ENCODE peak calls at places on chromosomes 5 and 9, in ten cellular contexts. Q is Peyer's patch, X is spleen, U is sigmoid colon, M is breast epithelium, F is body of pancreas, E is tibial nerve, D is HCT116, O is IMR-90, Z is ovary. A is an unnamed sample. For H3K9me3, the result is how much of the 10 kb centered on the place peaks cover.

GRCh38 chr5:98905857-98906688 is 22.7 kb downstream of the CHD1 start:
- DNase-seq in U (no peak), D (no peak), Z (no peak), E (no peak), O (peak), Q (no peak), F (no peak), M (no peak), X (no peak), A (no peak)

GRCh38 chr9:14722391-14723035 is at the start of gene CER1:
- DNase-seq in Z (no peak), M (no peak), Q (no peak), E (no peak), U (no peak), O (no peak), X (no peak), F (no peak), D (no peak), A (no peak)

GRCh38 chr5:67178085-67178484 is 18.5 kb downstream of the CD180 start:
- DNase-seq in X (no peak), D (no peak), E (no peak), Q (no peak), Z (no peak), U (no peak), O (peak), F (no peak), M (no peak), A (no peak)

GRCh38 chr5:15320896-15321295 is 179.1 kb upstream of the FBXL7 start:
- DNase-seq in D (no peak), M (no peak), F (no peak), U (no peak), Z (no peak), X (no peak), E (no peak), Q (no peak), O (no peak), A (no peak)

GRCh38 chr9:6239048-6239461 is 23.4 kb downstream of the IL33 start:
- DNase-seq in E (no peak), Z (no peak), D (no peak), M (no peak), X (no peak), U (no peak), Q (no peak), F (no peak), O (peak), A (no peak)

GRCh38 chr5:95835682-95836405 is 13.3 kb upstream of the GLRX start:
- DNase-seq in E (no peak), D (no peak), U (no peak), X (peak), O (no peak), Z (no peak), F (no peak), M (no peak), Q (no peak), A (no peak)

GRCh38 chr5:97124335-97124734 is 18.1 kb downstream of the LIX1 start:
- DNase-seq in Q (no peak), F (no peak), D (no peak), M (no peak), O (no peak), X (no peak), U (no peak), Z (no peak), E (no peak), A (no peak)

GRCh38 chr9:108612510-108612909 is 243.3 kb downstream of the ACTL7B start:
- DNase-seq in Q (no peak), M (no peak), O (no peak), Z (no peak), E (no peak), F (no peak), D (no peak), X (no peak), U (no peak), A (no peak)

GRCh38 chr9:106785200-106785599 is 77.8 kb upstream of the ZNF462 start:
- DNase-seq in O (no peak), U (no peak), E (no peak), D (no peak), Q (no peak), M (no peak), F (no peak), Z (no peak), X (no peak), A (no peak)

GRCh38 chr5:157575096-157575872 is at the start of gene ADAM19:
- DNase-seq in D (no peak), O (peak), F (peak), E (peak), U (peak), M (no peak), Z (peak), Q (peak), X (peak), A (peak)

GRCh38 chr5:157148734-157149615 is 6.3 kb upstream of the MED7 start:
- DNase-seq in D (peak), O (peak), Z (peak), F (peak), U (no peak), Q (peak), X (no peak), M (no peak), E (peak), A (peak)

GRCh38 chr9:131101207-131101964 is 5.1 kb downstream of the AIF1L start:
- DNase-seq in X (no peak), O (no peak), M (no peak), Z (no peak), Q (no peak), U (no peak), E (no peak), F (no peak), D (no peak), A (no peak)

GRCh38 chr5:74415695-74416102 is 224.8 kb downstream of the ENC1 start:
- DNase-seq in O (no peak), X (no peak), E (no peak), D (no peak), Z (no peak), U (no peak), F (no peak), M (no peak), Q (no peak), A (no peak)

GRCh38 chr9:83681490-83681889 is 26.3 kb downstream of the UBQLN1 start:
- DNase-seq in U (no peak), Z (no peak), X (no peak), Q (no peak), E (no peak), D (no peak), M (no peak), F (no peak), O (no peak), A (no peak)

GRCh38 chr9:134344068-134344820 is 18.0 kb downstream of the RXRA start:
- DNase-seq in Z (no peak), D (no peak), U (peak), X (peak), F (no peak), E (peak), O (peak), M (no peak), Q (peak), A (peak)

GRCh38 chr5:154097031-154097430 is 58.3 kb downstream of the MFAP3 start:
- DNase-seq in O (no peak), D (no peak), M (no peak), Z (no peak), U (no peak), Q (no peak), E (no peak), F (no peak), X (no peak), A (no peak)

GRCh38 chr5:139842321-139842720 is 46.7 kb downstream of the PSD2 start:
- DNase-seq in O (no peak), D (no peak), M (no peak), U (peak), E (no peak), Q (no peak), X (peak), F (no peak), Z (no peak), A (no peak)

GRCh38 chr5:140546851-140547507 is 483 bp upstream of the EIF4EBP3 start:
- DNase-seq in U (no peak), X (peak), F (peak), E (no peak), O (no peak), D (no peak), Z (no peak), M (no peak), Q (peak), A (no peak)

GRCh38 chr9:131668439-131669233 is 71.2 kb downstream of the RAPGEF1 start:
- DNase-seq in Z (no peak), O (peak), U (no peak), Q (peak), D (no peak), X (peak), F (no peak), M (no peak), E (no peak), A (no peak)

GRCh38 chr5:80406980-80407734 is 707 bp upstream of the ZFYVE16 start:
- DNase-seq in Z (peak), E (peak), M (no peak), F (peak), O (peak), X (peak), D (no peak), Q (peak), U (peak), A (no peak)

GRCh38 chr5:77946381-77947050 is 170.4 kb upstream of the TBCA start:
- DNase-seq in Q (no peak), Z (no peak), U (no peak), X (no peak), O (no peak), E (no peak), F (no peak), M (no peak), D (no peak), A (no peak)

GRCh38 chr9:33346564-33346963 is 55.8 kb downstream of the AQP7 start:
- DNase-seq in D (no peak), E (no peak), O (no peak), X (no peak), M (no peak), Z (no peak), F (no peak), Q (no peak), U (no peak), A (no peak)

GRCh38 chr9:115057559-115057958 is 60.4 kb downstream of the TNC start:
- DNase-seq in Q (no peak), O (peak), X (no peak), D (no peak), E (no peak), Z (no peak), M (no peak), F (no peak), U (no peak), A (no peak)

GRCh38 chr5:99061299-99061698 is 132.5 kb upstream of the CHD1 start:
- DNase-seq in D (no peak), F (no peak), Q (no peak), O (no peak), X (no peak), Z (no peak), E (no peak), U (no peak), M (no peak), A (no peak)

GRCh38 chr9:108049671-108050494 is 560.3 kb upstream of the KLF4 start:
- DNase-seq in X (no peak), E (no peak), Z (no peak), O (no peak), M (no peak), U (no peak), F (no peak), D (no peak), Q (no peak), A (no peak)

GRCh38 chr5:113022661-113023060 is 46.1 kb downstream of the DCP2 start:
- DNase-seq in M (no peak), F (no peak), Z (no peak), U (no peak), Q (no peak), X (no peak), D (no peak), E (no peak), O (peak), A (no peak)

GRCh38 chr9:4662108-4662988 is at the start of gene PLPP6:
- DNase-seq in F (peak), Q (peak), X (peak), D (peak), O (peak), U (peak), M (peak), Z (peak), E (peak), A (peak)

GRCh38 chr9:13971910-13972655 is 341.9 kb downstream of the NFIB start:
- DNase-seq in Q (no peak), O (no peak), E (no peak), Z (no peak), F (no peak), X (no peak), M (no peak), D (no peak), U (no peak), A (no peak)

GRCh38 chr9:18330736-18331335 is 143.1 kb upstream of the ADAMTSL1 start:
- DNase-seq in E (no peak), Q (no peak), D (no peak), M (no peak), U (no peak), O (no peak), Z (no peak), X (no peak), F (no peak), A (no peak)

GRCh38 chr5:140054086-140054689 is 11.1 kb upstream of the NRG2 start:
- DNase-seq in Q (no peak), F (peak), U (no peak), Z (no peak), M (no peak), E (no peak), X (no peak), O (no peak), D (no peak), A (no peak)

GRCh38 chr9:108053555-108054061 is 564.0 kb upstream of the KLF4 start:
- DNase-seq in D (no peak), E (peak), Z (peak), F (peak), Q (peak), O (peak), U (peak), X (no peak), M (peak), A (peak)

GRCh38 chr5:58922392-58923171 is 339.7 kb downstream of the RAB3C start:
- DNase-seq in E (peak), Z (peak), Q (peak), M (peak), F (peak), O (peak), D (no peak), U (peak), X (peak), A (peak)

GRCh38 chr5:114790403-114790792 is 379.3 kb downstream of the TRIM36 start:
- DNase-seq in F (no peak), M (no peak), X (no peak), U (no peak), E (no peak), Q (no peak), Z (no peak), D (no peak), O (no peak), A (no peak)

DNA sequence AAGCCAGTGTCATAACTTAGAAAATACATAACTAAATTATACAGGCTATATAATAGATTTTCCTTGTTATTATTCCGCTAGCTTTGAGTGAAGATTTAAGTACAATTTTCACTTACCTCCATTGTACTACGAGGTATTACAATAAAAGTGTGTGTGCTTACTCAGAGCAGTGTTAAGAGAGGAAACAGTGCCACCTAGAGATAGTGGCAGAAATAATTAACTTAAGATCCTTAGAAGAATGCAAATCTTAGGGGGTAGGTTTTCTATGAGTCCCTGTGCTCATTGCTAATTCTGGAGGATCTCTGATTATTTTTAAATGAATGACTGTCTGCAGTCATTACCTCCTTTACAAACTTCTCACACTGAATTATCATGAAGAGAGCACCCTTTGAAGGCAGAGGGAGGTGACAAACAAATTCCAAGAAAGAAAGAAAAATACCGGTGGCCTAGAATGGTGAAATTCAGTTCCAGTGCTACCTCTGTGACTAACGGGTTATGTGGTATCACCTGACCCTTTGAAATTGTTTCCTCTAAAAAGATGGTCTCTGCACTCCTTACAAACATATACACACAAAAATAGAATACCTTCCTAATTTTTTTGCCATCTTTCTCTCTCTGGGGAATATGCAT is 379.8 kb downstream of the TRIM36 start:
- DNase-seq in M (no peak), Z (no peak), U (no peak), O (no peak), F (no peak), E (no peak), X (no peak), Q (no peak), D (peak), A (no peak)
- TF ChIP-seq CTCF in M (no peak), Z (no peak), U (no peak), O (peak), F (peak), E (peak), X (no peak), Q (no peak), D (peak), A (peak)

GRCh38 chr5:50340757-50341156 is 100.3 kb downstream of the EMB start:
- DNase-seq in O (no peak), X (no peak), F (no peak), M (no peak), U (no peak), Q (no peak), E (no peak), Z (no peak), D (no peak), A (no peak)
- H3K9me3 ChIP-seq in O (under half), X (under half), F (under half), M (under half), U (under half), Q (under half), E (under half), Z (under half), D (under half), A (under half)

DNA sequence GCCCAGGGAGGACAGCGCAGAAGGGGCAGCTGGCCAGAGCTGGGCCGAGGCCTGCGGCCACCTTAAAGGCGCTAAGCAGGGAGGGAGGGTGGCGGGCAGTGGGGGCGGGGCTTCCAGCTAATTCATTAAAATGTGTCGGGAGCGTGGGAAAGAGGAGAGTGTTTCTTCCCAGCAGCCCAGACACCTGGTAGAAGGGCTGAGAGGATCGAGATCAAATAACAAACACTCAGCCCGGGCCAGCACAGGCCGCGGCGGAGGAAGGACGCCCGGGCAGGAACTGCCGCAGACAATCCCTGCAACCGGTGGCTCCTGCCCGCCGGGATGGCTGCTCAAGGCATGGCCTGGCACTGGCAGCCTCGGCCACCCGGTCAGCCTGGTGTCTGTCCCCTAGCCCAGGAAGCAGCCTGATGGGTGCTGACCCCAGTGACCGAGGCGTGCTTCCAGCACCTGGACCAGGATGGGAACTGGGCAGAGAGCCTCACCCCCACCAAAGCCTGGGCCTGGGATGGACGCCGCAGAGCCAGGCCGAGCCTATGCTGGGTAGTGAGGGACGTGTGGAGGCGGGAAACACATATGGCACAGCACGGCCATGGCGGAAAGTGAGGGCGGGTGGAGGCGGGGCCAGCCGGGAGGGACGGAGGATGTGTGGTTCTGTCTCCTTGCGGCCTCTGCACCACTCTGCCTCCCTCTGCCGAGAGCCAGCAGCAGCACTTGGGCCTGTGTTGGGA is 3.2 kb upstream of the NRARP start:
- DNase-seq in M (peak), D (no peak), Q (peak), X (peak), O (no peak), Z (peak), F (peak), E (no peak), U (no peak), A (peak)
- TF ChIP-seq POLR2A in M (no peak), D (no peak), Q (peak), X (no peak), O (no peak), Z (no peak), F (peak), E (no peak), U (peak), A (no peak)

GRCh38 chr9:113375057-113376023 is 1.4 kb downstream of the HDHD3 start:
- DNase-seq in Z (no peak), O (peak), F (peak), E (no peak), U (no peak), Q (peak), D (no peak), X (peak), M (no peak), A (no peak)

GRCh38 chr9:113376634-113377531 is at the start of gene HDHD3:
- DNase-seq in Z (peak), F (peak), X (peak), U (peak), D (peak), M (peak), E (peak), O (peak), Q (peak), A (peak)

GRCh38 chr9:113381909-113382411 is 5.2 kb upstream of the HDHD3 start:
- DNase-seq in D (no peak), O (no peak), M (no peak), Z (no peak), Q (peak), F (peak), U (no peak), X (peak), E (no peak), A (no peak)

GRCh38 chr9:113386571-113387393 is 10.0 kb upstream of the HDHD3 start:
- DNase-seq in O (no peak), U (no peak), M (no peak), Z (no peak), Q (no peak), D (no peak), F (no peak), E (no peak), X (no peak), A (no peak)

GRCh38 chr9:113380869-113381378 is 4.1 kb upstream of the HDHD3 start:
- DNase-seq in Z (no peak), U (no peak), M (no peak), F (no peak), O (no peak), Q (peak), D (no peak), E (no peak), X (peak), A (no peak)
- TF ChIP-seq CTCF in Z (no peak), U (no peak), M (no peak), F (no peak), O (no peak), Q (no peak), D (no peak), E (no peak), X (no peak), A (no peak)

GRCh38 chr9:11158063-11158462 is 545.3 kb upstream of the PTPRD start:
- DNase-seq in X (peak), U (no peak), O (no peak), F (no peak), Z (no peak), M (no peak), D (no peak), Q (no peak), E (no peak), A (no peak)
- H3K9me3 ChIP-seq in X (under half), U (under half), O (under half), F (under half), Z (under half), M (under half), D (under half), Q (under half), E (under half), A (under half)

DNA sequence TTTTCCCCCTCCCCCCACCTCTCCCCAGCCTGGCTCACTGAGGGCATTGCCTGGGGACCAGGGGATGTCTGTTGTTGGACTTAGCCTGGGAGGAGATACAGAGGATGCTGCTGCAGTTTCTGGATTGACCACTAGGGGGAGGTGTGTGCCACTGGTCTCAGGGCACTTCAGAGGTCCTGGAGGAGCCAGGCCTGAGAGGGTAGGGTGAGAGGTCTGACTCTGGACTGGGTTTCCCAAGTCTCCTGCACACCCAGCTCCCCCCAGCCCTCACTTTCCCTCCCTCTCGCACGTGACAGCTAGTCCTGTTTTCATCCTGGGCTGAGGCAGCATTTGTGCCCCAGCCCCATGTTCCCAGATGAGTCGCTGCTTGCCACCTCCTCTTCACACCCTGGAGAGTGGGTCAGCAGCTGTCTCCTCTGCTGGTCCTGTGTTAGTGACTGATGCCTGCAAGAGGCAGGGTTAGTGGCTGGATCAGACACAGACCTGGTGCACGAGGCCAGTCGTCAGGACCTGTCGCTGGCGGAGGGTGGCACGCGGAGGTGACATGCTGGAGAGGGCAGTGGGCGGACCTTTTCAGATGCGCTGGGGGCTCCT is 4.4 kb downstream of the IL3 start:
- DNase-seq in Z (peak), X (peak), D (peak), O (peak), E (peak), M (peak), Q (peak), U (peak), F (peak), A (peak)
- TF ChIP-seq POLR2A in Z (no peak), X (no peak), D (no peak), O (no peak), E (no peak), M (no peak), Q (no peak), U (no peak), F (no peak), A (no peak)

GRCh38 chr5:33297760-33298216 is 143.0 kb upstream of the TARS1 start:
- DNase-seq in F (no peak), U (no peak), M (no peak), E (no peak), X (peak), Q (no peak), O (no peak), D (no peak), Z (no peak), A (no peak)
- TF ChIP-seq CTCF in F (no peak), U (no peak), M (no peak), E (no peak), X (no peak), Q (no peak), O (peak), D (peak), Z (no peak), A (no peak)

GRCh38 chr9:21903380-21903965 is 90.7 kb downstream of the CDKN2A start:
- DNase-seq in E (no peak), U (no peak), Q (no peak), O (no peak), M (no peak), F (no peak), D (no peak), Z (no peak), X (no peak), A (no peak)
- H3K9me3 ChIP-seq in E (half or more), U (under half), Q (under half), O (under half), M (under half), F (under half), D (under half), Z (under half), X (under half), A (under half)

A was measured in heart left ventricle.